ENCODE peak calls at places on chromosome 15, in six cellular contexts. Q, C, M, K, E and R are unnamed samples.

GRCh38 chr15:29815000-29815704 is 7.1 kb downstream of the TJP1 start:
- DNase-seq in Q (no peak), C (no peak), M (no peak), K (no peak), E (no peak), R (no peak)

GRCh38 chr15:76084263-76084662 is 24.5 kb downstream of the TMEM266 start:
- DNase-seq in Q (no peak), C (no peak), M (no peak), K (no peak), E (no peak), R (no peak)

GRCh38 chr15:40452296-40453090 is 11.7 kb downstream of the BAHD1 start:
- DNase-seq in Q (no peak), C (no peak), M (no peak), K (no peak), E (no peak), R (no peak)

GRCh38 chr15:49847436-49847835 is 226.6 kb downstream of the DTWD1 start:
- DNase-seq in Q (no peak), C (no peak), M (no peak), K (no peak), E (no peak), R (no peak)

GRCh38 chr15:81410318-81410753 is 36.3 kb upstream of the TMC3 start:
- DNase-seq in Q (peak), C (no peak), M (peak), K (peak), E (no peak), R (no peak)

GRCh38 chr15:94327356-94327936 is 96.1 kb downstream of the MCTP2 start:
- DNase-seq in Q (no peak), C (no peak), M (no peak), K (no peak), E (no peak), R (no peak)

GRCh38 chr15:71199384-71200351 is 84.4 kb downstream of the THSD4 start:
- DNase-seq in Q (no peak), C (no peak), M (no peak), K (no peak), E (no peak), R (no peak)

GRCh38 chr15:81293728-81294500 is 30.0 kb downstream of the STARD5 start:
- DNase-seq in Q (no peak), C (no peak), M (no peak), K (no peak), E (no peak), R (no peak)

GRCh38 chr15:100787567-100787941 is 92.1 kb upstream of the ALDH1A3 start:
- DNase-seq in Q (peak), C (no peak), M (no peak), K (no peak), E (no peak), R (no peak)

GRCh38 chr15:33729648-33730047 is 238.6 kb upstream of the CHRM5 start:
- DNase-seq in Q (no peak), C (no peak), M (no peak), K (no peak), E (no peak), R (no peak)

GRCh38 chr15:100875976-100876375 is 3.7 kb upstream of the ALDH1A3 start:
- DNase-seq in Q (no peak), C (no peak), M (no peak), K (no peak), E (no peak), R (no peak)

GRCh38 chr15:64150236-64150578 is 1.3 kb upstream of the SNX22 start:
- DNase-seq in Q (no peak), C (no peak), M (no peak), K (no peak), E (no peak), R (no peak)

GRCh38 chr15:80478075-80478474 is 73.9 kb downstream of the ARNT2 start:
- DNase-seq in Q (no peak), C (no peak), M (no peak), K (no peak), E (no peak), R (no peak)

GRCh38 chr15:20340931-20341661 is 200.5 kb downstream of the GOLGA6L6 start:
- DNase-seq in Q (peak), C (peak), M (peak), K (no peak), E (no peak), R (no peak)

GRCh38 chr15:100495861-100496260 is 32.9 kb downstream of the CERS3 start:
- DNase-seq in Q (no peak), C (no peak), M (no peak), K (no peak), E (no peak), R (no peak)

GRCh38 chr15:61401903-61402698 is 173.0 kb upstream of the RORA start:
- DNase-seq in Q (no peak), C (no peak), M (no peak), K (no peak), E (no peak), R (no peak)

GRCh38 chr15:79161837-79162508 is 71.4 kb upstream of the RASGRF1 start:
- DNase-seq in Q (no peak), C (no peak), M (no peak), K (no peak), E (no peak), R (no peak)

GRCh38 chr15:40413036-40413435 is 7.4 kb downstream of the IVD start:
- DNase-seq in Q (no peak), C (no peak), M (no peak), K (no peak), E (no peak), R (no peak)

GRCh38 chr15:67126551-67127333 is 61.3 kb downstream of the SMAD3 start:
- DNase-seq in Q (no peak), C (no peak), M (no peak), K (peak), E (no peak), R (no peak)
- H3K27ac ChIP-seq in Q (peak), C (peak), M (no peak), K (peak), E (peak), R (peak)

DNA sequence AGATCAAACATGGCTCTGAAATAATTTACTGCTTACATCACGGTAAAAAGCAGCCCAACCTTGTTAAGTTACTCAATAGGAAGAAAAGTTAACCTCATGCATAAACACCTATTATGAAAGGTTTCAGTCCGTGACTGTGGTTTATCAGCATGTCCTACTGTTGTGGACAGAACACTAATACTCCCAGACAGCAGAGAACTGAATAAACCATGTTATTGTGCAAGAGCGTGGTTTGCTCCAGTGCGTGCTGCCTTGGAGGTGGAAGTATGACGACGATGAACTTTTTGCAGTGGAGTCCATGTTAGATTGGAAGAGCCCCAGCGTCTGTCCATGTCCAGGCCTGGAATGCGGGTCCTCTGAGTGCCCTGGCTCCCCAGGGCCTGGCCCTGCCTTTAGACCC is 48.6 kb downstream of the MYO5C start:
- DNase-seq in Q (no peak), C (no peak), M (no peak), K (no peak), E (no peak), R (no peak)
- TF ChIP-seq CTCF in Q (no peak), C (no peak), M (no peak), K (no peak), E (no peak), R (no peak)

DNA sequence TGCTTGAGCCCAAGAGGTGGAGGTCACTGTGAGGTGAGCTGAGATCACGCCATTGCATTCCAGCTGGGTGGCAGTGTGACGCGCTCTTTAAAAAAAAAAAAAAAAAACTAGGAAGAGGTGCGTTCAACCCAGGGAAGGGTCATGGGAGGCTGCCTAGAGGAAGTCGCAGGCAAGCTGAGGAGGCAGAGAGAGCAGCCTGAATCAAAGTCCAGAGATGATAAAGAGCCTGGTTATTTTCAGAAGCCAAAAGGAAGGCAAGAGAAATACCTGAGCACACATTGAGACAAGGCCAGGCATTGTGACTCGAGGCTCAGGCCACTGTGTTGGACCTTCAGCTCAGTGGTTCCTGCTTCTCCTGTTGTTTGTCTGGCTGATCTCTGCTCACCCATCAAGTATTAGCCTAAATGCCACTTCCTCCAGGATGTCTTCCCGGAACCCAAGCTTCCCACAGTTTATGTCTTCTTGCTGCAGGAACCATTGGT is 16.1 kb upstream of the GCNT3 start:
- DNase-seq in Q (no peak), C (no peak), M (no peak), K (peak), E (no peak), R (no peak)
- H3K27ac ChIP-seq in Q (no peak), C (peak), M (no peak), K (peak), E (no peak), R (no peak)

DNA sequence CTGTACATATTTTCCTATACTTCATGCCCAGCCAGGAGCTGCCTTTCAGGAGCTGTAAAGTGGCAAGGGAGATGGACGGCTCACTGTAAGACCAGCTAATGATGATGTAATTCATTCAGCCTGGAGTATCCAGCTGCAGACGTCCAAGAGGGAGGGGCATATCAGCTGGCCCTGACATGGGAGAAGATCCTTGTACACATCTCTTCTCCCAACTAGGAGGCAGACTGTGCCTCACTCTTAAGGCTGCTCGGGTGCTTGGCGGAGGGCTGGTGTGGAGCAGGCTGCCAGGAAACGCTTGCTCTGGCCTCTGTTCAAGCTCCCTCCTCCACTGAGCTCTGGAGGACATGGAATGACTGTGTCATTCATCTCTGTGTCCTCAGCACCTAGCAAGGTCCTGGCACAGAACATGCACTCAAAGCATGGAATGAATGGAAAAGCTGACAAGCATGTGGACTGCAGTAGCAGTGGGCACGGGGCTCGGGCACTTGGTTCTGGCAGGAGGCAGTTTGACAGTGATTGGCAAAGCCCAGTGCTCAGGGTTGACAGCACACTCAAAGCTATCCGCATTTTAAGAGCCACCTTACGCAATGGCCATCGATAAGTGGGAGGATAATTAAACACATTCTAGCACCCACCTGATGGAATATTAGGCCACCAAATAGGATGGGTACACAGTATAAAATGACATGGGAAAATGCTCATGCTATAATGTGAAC is 72.4 kb downstream of the TBC1D2B start:
- DNase-seq in Q (no peak), C (peak), M (peak), K (peak), E (peak), R (no peak)
- TF ChIP-seq CTCF in Q (no peak), C (peak), M (no peak), K (no peak), E (no peak), R (no peak)

DNA sequence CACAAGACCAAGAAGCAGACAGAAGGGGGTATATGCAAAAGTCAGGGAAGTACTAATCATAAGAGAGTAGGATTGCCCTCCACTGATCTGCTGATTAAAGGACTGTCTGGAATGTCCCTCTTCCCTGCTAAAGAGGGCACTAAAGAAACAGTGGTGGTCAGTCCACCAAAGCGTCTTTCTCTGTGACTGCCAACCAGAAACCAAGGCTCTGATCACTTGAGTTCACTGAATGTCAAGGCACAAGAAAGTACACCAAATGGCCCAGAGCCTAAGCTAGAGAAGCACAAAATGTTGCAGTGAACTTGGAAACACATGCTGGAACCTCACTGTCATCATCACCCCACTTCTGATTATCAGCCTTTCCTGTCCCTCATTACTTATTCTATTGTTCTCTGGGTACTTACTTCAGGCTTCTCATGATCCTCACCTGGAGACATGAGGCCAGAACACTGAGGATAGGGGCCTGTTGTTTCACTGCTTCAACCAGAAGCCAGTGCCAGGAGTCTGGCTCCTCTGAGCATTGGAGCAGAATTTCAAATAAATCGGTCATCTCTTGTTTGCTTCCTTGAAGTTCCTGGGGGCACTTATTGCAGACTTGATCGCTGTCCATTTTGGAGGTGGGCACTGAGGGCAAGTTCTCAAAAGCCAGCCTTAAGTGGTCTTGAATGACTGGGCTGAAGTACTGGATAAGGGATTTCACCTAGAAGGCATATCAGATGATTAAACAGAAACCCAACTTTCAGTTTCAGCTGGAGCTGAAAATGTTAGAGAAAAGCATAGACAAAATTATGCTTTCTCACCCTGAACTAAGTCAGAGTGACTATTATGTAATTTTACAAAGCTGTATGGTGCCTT is 58.9 kb downstream of the EIF3J start:
- DNase-seq in Q (no peak), C (no peak), M (no peak), K (no peak), E (no peak), R (no peak)
- H3K27ac ChIP-seq in Q (no peak), C (no peak), M (no peak), K (no peak), E (no peak), R (no peak)

GRCh38 chr15:69161878-69162213 is 1.4 kb downstream of the GLCE start:
- DNase-seq in Q (no peak), C (no peak), M (no peak), K (no peak), E (no peak), R (no peak)
- TF ChIP-seq CTCF in Q (no peak), C (no peak), M (no peak), K (no peak), E (no peak), R (no peak)